ENCODE peak calls at places on chromosomes 6 and 20, in four cellular contexts. R, S, M and X are unnamed samples.

GRCh38 chr6:111105578-111105977 is 18.3 kb downstream of the SLC16A10 start:
- DNase-seq in M (peak), S (no peak), R (no peak), X (no peak)

GRCh38 chr6:42411431-42411830 is 40.3 kb downstream of the TRERF1 start:
- DNase-seq in S (no peak), M (no peak), R (no peak), X (no peak)

GRCh38 chr6:13486679-13487121 is 700 bp downstream of the GFOD1 start:
- DNase-seq in R (no peak), S (peak), M (peak), X (no peak)

GRCh38 chr6:19554356-19555225 is 282.6 kb upstream of the ID4 start:
- DNase-seq in S (no peak), M (no peak), R (no peak), X (no peak)

GRCh38 chr6:28747631-28748157 is 176.1 kb downstream of the TRIM27 start:
- DNase-seq in R (no peak), S (peak), M (peak), X (peak)

GRCh38 chr20:54263266-54263665 is 55.4 kb downstream of the PFDN4 start:
- DNase-seq in M (no peak), R (no peak), S (no peak), X (no peak)

GRCh38 chr6:126307859-126308258 is 32.1 kb upstream of the CENPW start:
- DNase-seq in R (peak), S (peak), M (peak), X (no peak)

GRCh38 chr6:46184114-46184513 is 13.3 kb upstream of the ENPP5 start:
- DNase-seq in M (peak), R (no peak), S (peak), X (peak)

GRCh38 chr6:124970243-124970642 is 8.0 kb downstream of the RNF217 start:
- DNase-seq in R (peak), M (no peak), S (no peak), X (no peak)

GRCh38 chr20:57388953-57389694 is 2.1 kb upstream of the RBM38 start:
- DNase-seq in M (peak), S (no peak), R (no peak), X (peak)

GRCh38 chr6:25535302-25536225 is 116.5 kb upstream of the SCGN start:
- DNase-seq in R (no peak), S (no peak), M (no peak), X (no peak)

GRCh38 chr20:58366016-58366415 is 23.0 kb upstream of the VAPB start:
- DNase-seq in M (no peak), S (no peak), R (no peak), X (no peak)

GRCh38 chr6:23173231-23173630 is 603.9 kb downstream of the HDGFL1 start:
- DNase-seq in M (no peak), R (no peak), S (no peak), X (no peak)

GRCh38 chr6:144006731-144007454 is 1.2 kb downstream of the PLAGL1 start:
- DNase-seq in R (no peak), M (no peak), S (peak), X (no peak)

GRCh38 chr6:117018771-117019170 is 141.7 kb downstream of the RFX6 start:
- DNase-seq in S (no peak), R (no peak), M (no peak), X (no peak)

GRCh38 chr20:58012731-58013510 is 215.5 kb downstream of the ANKRD60 start:
- DNase-seq in R (no peak), M (no peak), S (no peak), X (no peak)

GRCh38 chr6:12570461-12571030 is 146.0 kb upstream of the PHACTR1 start:
- DNase-seq in R (no peak), M (peak), S (no peak), X (no peak)

GRCh38 chr20:955656-956055 is 39.5 kb upstream of the ANGPT4 start:
- DNase-seq in R (no peak), M (no peak), S (no peak), X (no peak)

GRCh38 chr20:60055740-60056139 is 97.5 kb downstream of the CDH26 start:
- DNase-seq in M (peak), R (no peak), S (no peak), X (no peak)

GRCh38 chr6:109143191-109143590 is 47.9 kb downstream of the CEP57L1 start:
- DNase-seq in R (no peak), S (no peak), M (no peak), X (no peak)

GRCh38 chr20:62368629-62369507 is 1.8 kb upstream of the LAMA5 start:
- DNase-seq in S (no peak), M (peak), R (no peak), X (no peak)

GRCh38 chr20:49603209-49603627 is 35.3 kb upstream of the PTGIS start:
- DNase-seq in S (peak), R (no peak), M (no peak), X (peak)

GRCh38 chr6:20717743-20718142 is 183.5 kb downstream of the CDKAL1 start:
- DNase-seq in S (no peak), M (no peak), R (no peak), X (no peak)

GRCh38 chr6:138805431-138805830 is 9.5 kb downstream of the ECT2L start:
- DNase-seq in M (no peak), R (no peak), S (peak), X (no peak)

GRCh38 chr6:147046131-147046530 is 158.1 kb upstream of the STXBP5 start:
- DNase-seq in R (no peak), S (no peak), M (no peak), X (no peak)

GRCh38 chr6:85405853-85406198 is 44.1 kb upstream of the NT5E start:
- DNase-seq in R (no peak), M (no peak), S (no peak), X (no peak)

GRCh38 chr20:36465109-36466080 is 75.9 kb upstream of the MYL9 start:
- DNase-seq in R (no peak), M (peak), S (peak), X (peak)

GRCh38 chr6:46302816-46303215 is 132.0 kb upstream of the ENPP5 start:
- DNase-seq in R (no peak), M (no peak), S (no peak), X (no peak)

GRCh38 chr20:35111141-35111888 is 18.7 kb upstream of the TRPC4AP start:
- DNase-seq in S (peak), M (peak), R (no peak), X (no peak)

GRCh38 chr6:166834049-166834448 is 122.3 kb downstream of the RNASET2 start:
- DNase-seq in M (no peak), R (no peak), S (no peak), X (no peak)

GRCh38 chr6:165245716-165246115 is 63.7 kb downstream of the C6orf118 start:
- DNase-seq in R (no peak), M (no peak), S (no peak), X (no peak)

GRCh38 chr6:129710722-129711631 is 1.0 kb upstream of the ARHGAP18 start:
- DNase-seq in S (no peak), R (no peak), M (no peak), X (no peak)

GRCh38 chr6:25442898-25443297 is 163.7 kb downstream of the CARMIL1 start:
- DNase-seq in M (no peak), S (no peak), R (no peak), X (no peak)

GRCh38 chr20:13342469-13343242 is 121.6 kb downstream of the ISM1 start:
- DNase-seq in R (no peak), S (no peak), M (no peak), X (no peak)

GRCh38 chr6:158316022-158316421 is 3.8 kb downstream of the TULP4 start:
- DNase-seq in M (peak), S (no peak), R (no peak), X (no peak)

GRCh38 chr6:26197736-26198625 is 110.8 kb downstream of the HFE start:
- DNase-seq in R (no peak), S (no peak), M (no peak), X (no peak)

GRCh38 chr6:125444234-125444949 is 142.6 kb upstream of the HDDC2 start:
- DNase-seq in M (no peak), S (peak), R (no peak), X (no peak)

GRCh38 chr6:115969930-115970273 is 90.8 kb downstream of the FRK start:
- DNase-seq in M (no peak), S (no peak), R (no peak), X (no peak)

GRCh38 chr6:45584127-45584526 is 206.4 kb upstream of the SUPT3H start:
- DNase-seq in M (no peak), R (no peak), S (no peak), X (no peak)